ENCODE peak calls at places on chromosomes 5 and 9, in six cellular contexts. P, G, L, Z, E and K are unnamed samples.

GRCh38 chr5:5178121-5178520 is 38.0 kb downstream of the ADAMTS16 start:
- DNase-seq in P (no peak), G (no peak), Z (no peak), L (no peak), E (no peak), K (no peak)

GRCh38 chr9:109182940-109183798 is 16.1 kb upstream of the FRRS1L start:
- DNase-seq in P (peak; percentile 62), Z (peak; percentile 54), E (no peak), G (peak; percentile 13), L (peak; percentile 42), K (no peak)

GRCh38 chr5:5377780-5378179 is 44.7 kb upstream of the ICE1 start:
- DNase-seq in G (no peak), Z (no peak), E (no peak), P (no peak), L (no peak), K (no peak)

GRCh38 chr5:108461628-108462367 is 79.9 kb upstream of the FBXL17 start:
- DNase-seq in P (no peak), Z (no peak), G (no peak), L (peak; percentile 64), E (no peak), K (no peak)

GRCh38 chr5:17258429-17258828 is 41.0 kb downstream of the BASP1 start:
- DNase-seq in E (no peak), Z (no peak), G (no peak), P (no peak), L (no peak), K (no peak)

GRCh38 chr9:136257381-136258298 is 12.0 kb upstream of the QSOX2 start:
- DNase-seq in P (no peak), G (no peak), E (no peak), L (no peak), Z (no peak), K (no peak)

GRCh38 chr5:135238622-135239460 is 160.2 kb downstream of the MACROH2A1 start:
- DNase-seq in P (no peak), L (no peak), Z (peak; percentile 11), E (no peak), G (no peak), K (peak; percentile 38)

GRCh38 chr5:93886917-93887361 is 145.5 kb upstream of the POU5F2 start:
- DNase-seq in Z (no peak), E (no peak), L (peak; percentile 8), P (no peak), G (no peak), K (no peak)

GRCh38 chr9:117747571-117747970 is 43.4 kb downstream of the TLR4 start:
- DNase-seq in G (no peak), E (no peak), Z (no peak), P (no peak), L (no peak), K (no peak)

GRCh38 chr5:10555134-10555733 is 8.6 kb upstream of the ANKRD33B start:
- DNase-seq in E (no peak), L (no peak), Z (no peak), P (peak; percentile 53), G (no peak), K (no peak)

GRCh38 chr9:106708147-106708838 is 154.7 kb upstream of the ZNF462 start:
- DNase-seq in Z (no peak), E (no peak), G (no peak), P (no peak), L (no peak), K (no peak)

GRCh38 chr5:148969291-148969690 is 93.6 kb downstream of the SH3TC2 start:
- DNase-seq in E (no peak), Z (no peak), P (no peak), G (no peak), L (no peak), K (no peak)

GRCh38 chr9:133004091-133005072 is 25.9 kb downstream of the GFI1B start:
- DNase-seq in G (no peak), P (peak; percentile 20), E (no peak), Z (no peak), L (no peak), K (no peak)

GRCh38 chr5:54659651-54660050 is 142.1 kb downstream of the SNX18 start:
- DNase-seq in E (no peak), L (no peak), Z (no peak), P (no peak), G (no peak), K (no peak)

GRCh38 chr5:8827701-8828100 is 718.2 kb downstream of the SEMA5A start:
- DNase-seq in E (no peak), P (no peak), Z (no peak), G (no peak), L (peak; percentile 39), K (no peak)

GRCh38 chr5:112097768-112098167 is 321.3 kb downstream of the EPB41L4A start:
- DNase-seq in L (peak; percentile 22), P (no peak), E (no peak), G (no peak), Z (no peak), K (no peak)

GRCh38 chr5:144201578-144201977 is 30.9 kb downstream of the KCTD16 start:
- DNase-seq in Z (no peak), P (no peak), L (no peak), G (no peak), E (no peak), K (no peak)

GRCh38 chr5:125536582-125536981 is 790.1 kb upstream of the ZNF608 start:
- DNase-seq in G (no peak), E (no peak), P (no peak), L (peak; percentile 68), Z (no peak), K (no peak)

GRCh38 chr9:136617746-136618577 is 44.8 kb upstream of the EGFL7 start:
- DNase-seq in Z (peak; percentile 74), L (no peak), E (no peak), P (no peak), G (peak; percentile 49), K (no peak)

GRCh38 chr5:163503106-163504090 is 2.0 kb upstream of the MAT2B start:
- DNase-seq in P (peak; percentile 70), L (peak; percentile 86), Z (peak; percentile 78), E (peak; percentile 69), G (peak; percentile 65), K (no peak)

GRCh38 chr9:121344062-121344696 is 25.9 kb downstream of the STOM start:
- DNase-seq in G (no peak), Z (no peak), L (no peak), P (no peak), E (no peak), K (no peak)

GRCh38 chr9:2967779-2968178 is 123.9 kb upstream of the PUM3 start:
- DNase-seq in G (no peak), P (no peak), Z (no peak), E (no peak), L (no peak), K (no peak)

GRCh38 chr9:13717356-13718057 is 438.0 kb upstream of the MPDZ start:
- DNase-seq in G (no peak), Z (no peak), L (peak; percentile 49), E (no peak), P (no peak), K (no peak)
- H3K27ac ChIP-seq in G (no peak overlapping the region), Z (no peak overlapping the region), L (no peak overlapping the region), E (no peak overlapping the region), P (no peak overlapping the region), K (no peak overlapping the region)

DNA sequence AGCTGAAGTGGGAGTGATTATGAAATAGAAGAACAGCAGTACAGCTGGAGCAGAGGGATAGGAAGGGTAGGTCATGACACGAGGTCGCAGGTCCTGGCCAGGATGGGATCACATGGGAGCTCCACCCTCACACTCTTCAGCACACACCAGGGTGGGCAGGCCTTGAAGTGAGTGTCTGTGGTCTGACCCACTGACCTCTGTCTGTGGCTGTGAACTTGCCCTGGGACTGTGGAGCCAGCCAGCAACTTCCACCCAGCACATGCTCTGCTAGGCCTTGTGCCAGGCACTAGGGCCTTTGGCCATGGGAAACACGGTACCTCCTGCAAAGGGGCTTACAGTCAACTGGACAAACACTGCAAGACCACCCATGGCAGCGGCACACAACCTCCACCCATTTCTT is 113.8 kb downstream of the DPYSL3 start:
- DNase-seq in G (no peak), E (peak; percentile 73), P (no peak), Z (no peak), L (no peak), K (no peak)
- TF ChIP-seq CTCF in G (no peak), E (no peak), P (no peak), Z (no peak), L (no peak), K (no peak)

GRCh38 chr9:104866186-104866585 is 61.8 kb downstream of the ABCA1 start:
- DNase-seq in G (no peak), E (no peak), L (peak; percentile 43), Z (no peak), P (no peak), K (no peak)

GRCh38 chr9:104860280-104860679 is 67.7 kb downstream of the ABCA1 start:
- DNase-seq in Z (no peak), G (no peak), E (no peak), L (no peak), P (no peak), K (no peak)

GRCh38 chr9:104864675-104865104 is 63.3 kb downstream of the ABCA1 start:
- DNase-seq in P (peak; percentile 71), E (no peak), Z (no peak), G (no peak), L (peak; percentile 83), K (no peak)

GRCh38 chr9:104861406-104861805 is 66.5 kb downstream of the ABCA1 start:
- DNase-seq in P (no peak), Z (no peak), G (no peak), E (no peak), L (no peak), K (no peak)

DNA sequence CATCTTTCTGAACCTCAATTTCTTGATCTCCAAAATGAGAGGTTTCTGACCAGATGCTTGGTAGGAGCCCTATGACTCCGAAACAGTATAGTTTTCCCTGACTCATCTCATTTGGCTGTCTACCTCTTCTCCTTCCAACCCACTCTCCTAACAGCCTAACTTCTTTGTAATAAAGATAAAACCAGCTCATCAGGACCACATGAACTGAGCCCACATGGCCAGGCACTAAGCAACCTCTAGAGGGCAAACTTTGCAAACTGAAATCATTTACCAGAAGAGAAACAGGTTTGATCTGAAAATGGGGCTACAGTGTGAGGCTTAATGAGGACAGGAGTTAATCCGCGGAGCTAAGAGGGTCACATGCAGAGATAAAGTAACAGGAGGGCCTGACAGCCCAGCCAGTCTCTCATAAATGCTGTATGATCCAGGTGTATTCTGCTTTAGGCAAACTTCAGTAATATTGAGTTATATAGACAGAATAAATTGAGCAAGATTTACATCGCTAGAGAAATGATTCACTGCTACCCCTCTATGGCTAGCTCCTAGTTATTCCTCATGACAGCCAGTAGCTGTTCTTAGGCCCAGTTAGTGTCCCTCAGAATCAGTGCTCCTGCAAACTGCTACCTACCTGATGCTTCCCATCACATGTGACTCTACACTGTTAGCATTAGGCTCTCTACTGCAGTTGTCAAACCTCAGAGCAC is 64.6 kb downstream of the ABCA1 start:
- DNase-seq in G (peak; percentile 84), Z (peak; percentile 47), E (no peak), P (peak; percentile 82), L (peak; percentile 88), K (no peak)
- H3K4me3 ChIP-seq in G (no peak overlapping the region), Z (no peak overlapping the region), E (no peak overlapping the region), P (no peak overlapping the region), L (no peak overlapping the region), K (no peak overlapping the region)

GRCh38 chr5:80744149-80744548 is 89.4 kb upstream of the DHFR start:
- DNase-seq in E (no peak), L (no peak), Z (no peak), G (no peak), P (no peak), K (no peak)
- H3K27ac ChIP-seq in E (no peak overlapping the region), L (no peak overlapping the region), Z (no peak overlapping the region), G (no peak overlapping the region), P (no peak overlapping the region), K (no peak overlapping the region)

GRCh38 chr5:57779383-57780223 is 297.0 kb upstream of the ACTBL2 start:
- DNase-seq in P (peak; percentile 42), Z (peak; percentile 36), E (no peak), L (peak; percentile 86), G (peak; percentile 34), K (no peak)
- TF ChIP-seq CTCF in P (peak; percentile 82), Z (peak; percentile 62), E (peak; percentile 70), L (peak; percentile 62), G (peak; percentile 75), K (peak; percentile 32)

GRCh38 chr9:130663258-130664171 is 879 bp upstream of the PRDM12 start:
- DNase-seq in Z (no peak), P (peak; percentile 68), E (no peak), L (no peak), G (no peak), K (no peak)
- H3K4me3 ChIP-seq in Z (peak overlapping the region; percentile 3), P (no peak overlapping the region), E (peak overlapping the region; percentile 11), L (no peak overlapping the region), G (no peak overlapping the region), K (peak overlapping the region; percentile 34)